ENCODE peak calls at places on chromosome 18, in ten cellular contexts. L, Y, D, U, A, M, V, O, W and K are unnamed samples. For H3K36me3, the result is how much of the 10 kb centered on the place peaks cover.

GRCh38 chr18:907171-907879 is 2.7 kb downstream of the ADCYAP1 start:
- DNase-seq in L (peak), Y (no peak), D (no peak), U (no peak), A (no peak), M (no peak), V (no peak), O (peak), W (no peak), K (peak)

GRCh38 chr18:52236134-52236533 is 103.9 kb upstream of the DCC start:
- DNase-seq in L (no peak), Y (no peak), D (no peak), U (no peak), A (no peak), M (no peak), V (peak), O (no peak), W (peak), K (no peak)

GRCh38 chr18:61435064-61435652 is 101.9 kb downstream of the CDH20 start:
- DNase-seq in L (peak), Y (no peak), D (no peak), U (no peak), A (no peak), M (no peak), V (no peak), O (no peak), W (no peak), K (peak)

GRCh38 chr18:79496237-79496977 is 100.7 kb downstream of the NFATC1 start:
- DNase-seq in L (no peak), Y (no peak), D (no peak), U (peak), A (no peak), M (no peak), V (no peak), O (peak), W (no peak), K (no peak)

GRCh38 chr18:73848656-73849055 is 299.0 kb downstream of the FBXO15 start:
- DNase-seq in L (no peak), Y (no peak), D (no peak), U (no peak), A (no peak), M (peak), V (peak), O (no peak), W (peak), K (no peak)

GRCh38 chr18:24727685-24728084 is 267.2 kb downstream of the HRH4 start:
- DNase-seq in L (no peak), Y (no peak), D (no peak), U (no peak), A (no peak), M (no peak), V (no peak), O (no peak), W (no peak), K (no peak)

GRCh38 chr18:34595673-34596072 is 114.4 kb upstream of the DTNA start:
- DNase-seq in L (peak), Y (no peak), D (no peak), U (no peak), A (no peak), M (peak), V (peak), O (no peak), W (peak), K (no peak)

GRCh38 chr18:77098033-77098432 is 34.5 kb downstream of the MBP start:
- DNase-seq in L (no peak), Y (no peak), D (no peak), U (no peak), A (no peak), M (no peak), V (peak), O (no peak), W (peak), K (no peak)

GRCh38 chr18:72692086-72692485 is 147.9 kb upstream of the CBLN2 start:
- DNase-seq in L (peak), Y (peak), D (peak), U (no peak), A (no peak), M (no peak), V (no peak), O (no peak), W (no peak), K (no peak)

GRCh38 chr18:73006331-73006730 is 138.5 kb upstream of the NETO1 start:
- DNase-seq in L (no peak), Y (no peak), D (no peak), U (no peak), A (no peak), M (no peak), V (peak), O (no peak), W (peak), K (no peak)

GRCh38 chr18:58254873-58255511 is 211.0 kb downstream of the NEDD4L start:
- DNase-seq in L (no peak), Y (no peak), D (no peak), U (no peak), A (peak), M (peak), V (no peak), O (peak), W (no peak), K (no peak)

GRCh38 chr18:79507546-79508480 is 112.1 kb downstream of the NFATC1 start:
- DNase-seq in L (peak), Y (peak), D (peak), U (peak), A (peak), M (peak), V (no peak), O (peak), W (peak), K (no peak)

GRCh38 chr18:22829781-22830180 is 103.3 kb upstream of the RBBP8 start:
- DNase-seq in L (no peak), Y (no peak), D (no peak), U (no peak), A (no peak), M (no peak), V (peak), O (no peak), W (no peak), K (no peak)

GRCh38 chr18:58896268-58896667 is 31.6 kb downstream of the ZNF532 start:
- DNase-seq in L (no peak), Y (peak), D (no peak), U (no peak), A (no peak), M (no peak), V (no peak), O (no peak), W (no peak), K (no peak)

GRCh38 chr18:12287684-12288405 is 20.2 kb upstream of the TUBB6 start:
- DNase-seq in L (peak), Y (peak), D (peak), U (peak), A (peak), M (peak), V (peak), O (peak), W (peak), K (no peak)

GRCh38 chr18:25734336-25734735 is 356.1 kb downstream of the SS18 start:
- DNase-seq in L (no peak), Y (no peak), D (no peak), U (no peak), A (no peak), M (no peak), V (peak), O (no peak), W (no peak), K (no peak)

GRCh38 chr18:26304511-26304910 is 78.3 kb downstream of the TAF4B start:
- DNase-seq in L (no peak), Y (no peak), D (no peak), U (no peak), A (no peak), M (no peak), V (peak), O (no peak), W (no peak), K (no peak)

GRCh38 chr18:44672506-44672905 is 8.2 kb upstream of the SETBP1 start:
- DNase-seq in L (no peak), Y (no peak), D (no peak), U (no peak), A (no peak), M (no peak), V (peak), O (no peak), W (no peak), K (no peak)

GRCh38 chr18:22069916-22070315 is 99.5 kb upstream of the GATA6 start:
- DNase-seq in L (no peak), Y (no peak), D (no peak), U (no peak), A (no peak), M (no peak), V (no peak), O (no peak), W (no peak), K (no peak)

GRCh38 chr18:79875531-79875919 is 75.9 kb downstream of the SLC66A2 start:
- DNase-seq in L (no peak), Y (no peak), D (no peak), U (no peak), A (no peak), M (no peak), V (no peak), O (peak), W (no peak), K (no peak)

GRCh38 chr18:5107990-5108389 is 89.1 kb downstream of the AKAIN1 start:
- DNase-seq in L (peak), Y (no peak), D (no peak), U (no peak), A (no peak), M (no peak), V (no peak), O (no peak), W (no peak), K (no peak)

GRCh38 chr18:32422978-32423740 is 47.5 kb downstream of the GAREM1 start:
- DNase-seq in L (no peak), Y (no peak), D (no peak), U (no peak), A (no peak), M (no peak), V (no peak), O (no peak), W (no peak), K (no peak)

GRCh38 chr18:28973324-28973723 is 796.4 kb upstream of the CDH2 start:
- DNase-seq in L (no peak), Y (no peak), D (no peak), U (no peak), A (no peak), M (no peak), V (no peak), O (no peak), W (no peak), K (no peak)

GRCh38 chr18:11074879-11075278 is 74.5 kb downstream of the PIEZO2 start:
- DNase-seq in L (no peak), Y (no peak), D (no peak), U (no peak), A (no peak), M (no peak), V (no peak), O (no peak), W (no peak), K (no peak)

GRCh38 chr18:68462766-68463165 is 252.1 kb downstream of the TMX3 start:
- DNase-seq in L (no peak), Y (no peak), D (no peak), U (no peak), A (no peak), M (no peak), V (no peak), O (no peak), W (no peak), K (no peak)

GRCh38 chr18:24300703-24301102 is 96.9 kb downstream of the OSBPL1A start:
- DNase-seq in L (peak), Y (no peak), D (no peak), U (no peak), A (no peak), M (no peak), V (no peak), O (no peak), W (no peak), K (no peak)

GRCh38 chr18:11909597-11910026 is 1.5 kb upstream of the MPPE1 start:
- DNase-seq in L (peak), Y (no peak), D (no peak), U (no peak), A (no peak), M (no peak), V (peak), O (no peak), W (peak), K (no peak)

GRCh38 chr18:5958822-5959221 is 63.5 kb upstream of the TMEM200C start:
- DNase-seq in L (no peak), Y (no peak), D (no peak), U (no peak), A (no peak), M (no peak), V (no peak), O (no peak), W (no peak), K (no peak)

GRCh38 chr18:39274535-39274934 is 1708.9 kb upstream of the CELF4 start:
- DNase-seq in L (no peak), Y (no peak), D (no peak), U (no peak), A (no peak), M (no peak), V (peak), O (no peak), W (peak), K (no peak)
- TF ChIP-seq CTCF in L (no peak), Y (no peak), D (no peak), U (no peak), A (no peak), M (no peak), V (no peak), O (no peak), W (no peak), K (no peak)

GRCh38 chr18:53689886-53690285 is 534.6 kb downstream of the MBD2 start:
- DNase-seq in L (no peak), Y (no peak), D (no peak), U (no peak), A (no peak), M (no peak), V (no peak), O (no peak), W (no peak), K (no peak)

GRCh38 chr18:53682796-53683195 is 541.7 kb downstream of the MBD2 start:
- DNase-seq in L (no peak), Y (no peak), D (no peak), U (no peak), A (no peak), M (no peak), V (no peak), O (no peak), W (no peak), K (no peak)

DNA sequence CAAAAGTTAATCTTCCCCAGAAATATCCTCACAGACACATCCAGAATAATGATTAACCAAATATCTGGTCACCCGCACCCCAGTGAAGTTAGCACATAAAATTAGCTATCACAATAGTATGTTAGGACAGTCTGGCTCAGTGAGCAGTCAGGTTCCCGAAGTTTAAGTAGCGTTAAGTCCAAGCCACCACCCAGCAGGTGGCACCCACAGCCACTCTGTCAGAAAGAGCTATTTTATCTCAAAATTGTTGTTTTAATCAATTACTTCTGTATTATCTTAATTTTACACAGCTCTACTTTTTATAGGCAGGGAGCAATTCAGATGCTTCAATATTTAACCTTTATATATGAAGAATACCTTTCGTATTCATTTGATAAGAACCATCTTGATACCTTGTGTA is 537.5 kb downstream of the MBD2 start:
- DNase-seq in L (no peak), Y (no peak), D (no peak), U (no peak), A (no peak), M (no peak), V (no peak), O (no peak), W (no peak), K (no peak)
- H3K4me3 ChIP-seq in L (no peak), Y (no peak), D (no peak), U (no peak), A (no peak), M (no peak), V (no peak), O (no peak), W (no peak), K (no peak)

DNA sequence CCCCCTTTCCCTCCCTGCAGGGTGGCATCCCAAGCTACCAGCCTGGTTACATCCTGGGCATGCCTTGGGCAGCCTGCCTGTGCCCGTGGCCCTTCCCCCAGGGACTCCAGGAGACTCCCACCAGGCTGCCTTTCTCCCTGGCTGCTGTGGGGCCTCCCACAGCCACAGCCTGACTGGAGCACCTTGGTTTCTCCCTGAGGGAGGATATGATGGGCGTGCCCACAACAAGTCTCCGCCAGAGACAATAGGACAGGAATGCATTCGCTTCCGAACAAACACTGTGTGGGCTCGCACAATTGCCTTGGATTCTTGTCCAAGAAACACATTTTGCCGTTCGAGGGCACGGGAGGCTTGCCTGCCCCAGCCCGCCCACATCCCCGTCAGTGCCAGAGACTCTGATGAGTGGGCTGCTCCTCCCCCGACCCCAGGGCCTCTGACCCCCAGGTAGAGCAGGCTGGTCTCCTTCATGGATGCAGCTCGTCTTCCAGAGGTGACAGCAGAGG is 102.1 kb downstream of the SMAD7 start:
- DNase-seq in L (no peak), Y (no peak), D (peak), U (no peak), A (peak), M (no peak), V (peak), O (no peak), W (peak), K (no peak)
- H3K36me3 ChIP-seq in L (under half), Y (under half), D (under half), U (under half), A (under half), M (under half), V (under half), O (under half), W (under half), K (under half)

GRCh38 chr18:48607049-48607984 is 68.5 kb downstream of the CTIF start:
- DNase-seq in L (peak), Y (peak), D (peak), U (peak), A (no peak), M (peak), V (peak), O (no peak), W (peak), K (no peak)
- TF ChIP-seq CTCF in L (no peak), Y (no peak), D (no peak), U (no peak), A (no peak), M (no peak), V (no peak), O (no peak), W (no peak), K (no peak)

GRCh38 chr18:63162271-63163014 is 157.1 kb downstream of the BCL2 start:
- DNase-seq in L (no peak), Y (no peak), D (no peak), U (no peak), A (no peak), M (no peak), V (peak), O (no peak), W (peak), K (no peak)

GRCh38 chr18:63160172-63160995 is 159.2 kb downstream of the BCL2 start:
- DNase-seq in L (no peak), Y (no peak), D (no peak), U (no peak), A (no peak), M (no peak), V (no peak), O (no peak), W (no peak), K (no peak)

GRCh38 chr18:63161032-63161727 is 158.4 kb downstream of the BCL2 start:
- DNase-seq in L (no peak), Y (no peak), D (no peak), U (no peak), A (no peak), M (no peak), V (no peak), O (no peak), W (no peak), K (no peak)

GRCh38 chr18:63159590-63159989 is 160.0 kb downstream of the BCL2 start:
- DNase-seq in L (no peak), Y (no peak), D (no peak), U (no peak), A (no peak), M (no peak), V (no peak), O (no peak), W (no peak), K (no peak)

GRCh38 chr18:63161728-63162195 is 157.8 kb downstream of the BCL2 start:
- DNase-seq in L (peak), Y (peak), D (peak), U (peak), A (no peak), M (peak), V (peak), O (peak), W (peak), K (peak)
- H3K4me3 ChIP-seq in L (no peak), Y (no peak), D (no peak), U (no peak), A (no peak), M (no peak), V (no peak), O (peak), W (no peak), K (no peak)

GRCh38 chr18:55455938-55456337 is 132.1 kb downstream of the TCF4 start:
- DNase-seq in L (no peak), Y (no peak), D (no peak), U (no peak), A (no peak), M (no peak), V (no peak), O (no peak), W (peak), K (no peak)

GRCh38 chr18:55461843-55462242 is 126.1 kb downstream of the TCF4 start:
- DNase-seq in L (no peak), Y (no peak), D (no peak), U (no peak), A (no peak), M (no peak), V (no peak), O (no peak), W (no peak), K (no peak)

GRCh38 chr18:55457028-55457427 is 131.0 kb downstream of the TCF4 start:
- DNase-seq in L (no peak), Y (no peak), D (no peak), U (no peak), A (no peak), M (no peak), V (no peak), O (no peak), W (no peak), K (no peak)

GRCh38 chr18:55462652-55463051 is 125.3 kb downstream of the TCF4 start:
- DNase-seq in L (no peak), Y (no peak), D (no peak), U (no peak), A (no peak), M (peak), V (no peak), O (no peak), W (no peak), K (no peak)

GRCh38 chr18:55458456-55459238 is 129.3 kb downstream of the TCF4 start:
- DNase-seq in L (no peak), Y (peak), D (no peak), U (no peak), A (no peak), M (no peak), V (no peak), O (no peak), W (no peak), K (no peak)
- H3K36me3 ChIP-seq in L (under half), Y (under half), D (under half), U (under half), A (under half), M (under half), V (under half), O (under half), W (under half), K (under half)